ENCODE peak calls at places on chromosomes 2 and 18, in five cellular contexts. N, V, P, J and L are unnamed samples. For H3K4me1, the result is how much of the 10 kb centered on the place peaks cover.

GRCh38 chr2:55282110-55282917 is 13.3 kb upstream of the MTIF2 start:
- DNase-seq in P (peak), N (peak), V (peak), J (peak), L (peak)

GRCh38 chr2:177265834-177266817 is 1.6 kb upstream of the NFE2L2 start:
- DNase-seq in P (no peak), N (peak), J (no peak), V (no peak), L (no peak)

GRCh38 chr2:197433770-197434438 is 924 bp downstream of the SF3B1 start:
- DNase-seq in J (no peak), P (no peak), V (no peak), N (no peak), L (no peak)

GRCh38 chr2:31137211-31138036 is 816 bp downstream of the GALNT14 start:
- DNase-seq in P (no peak), J (no peak), N (no peak), V (peak), L (peak)

GRCh38 chr2:214519258-214519818 is 108.5 kb downstream of the VWC2L start:
- DNase-seq in V (no peak), P (peak), J (no peak), N (no peak), L (no peak)

GRCh38 chr2:14778015-14778414 is 145.5 kb downstream of the LRATD1 start:
- DNase-seq in P (no peak), J (no peak), V (no peak), N (no peak), L (no peak)

GRCh38 chr2:232541195-232541960 is 1.9 kb downstream of the CHRNG start:
- DNase-seq in V (peak), P (no peak), J (peak), N (no peak), L (no peak)

GRCh38 chr2:102442967-102443828 is 20.2 kb downstream of the IL18RAP start:
- DNase-seq in V (no peak), J (no peak), N (peak), P (no peak), L (no peak)

GRCh38 chr2:86045541-86045940 is 60.1 kb downstream of the POLR1A start:
- DNase-seq in J (no peak), V (no peak), P (no peak), N (no peak), L (no peak)

GRCh38 chr2:234096164-234096563 is 45.7 kb downstream of the SPP2 start:
- DNase-seq in J (no peak), N (no peak), P (no peak), V (no peak), L (no peak)

GRCh38 chr2:234095301-234095700 is 44.8 kb downstream of the SPP2 start:
- DNase-seq in N (no peak), J (no peak), V (no peak), P (no peak), L (no peak)

GRCh38 chr2:234091432-234091879 is 41.0 kb downstream of the SPP2 start:
- DNase-seq in J (no peak), V (no peak), N (no peak), P (no peak), L (no peak)

GRCh38 chr2:234091883-234092282 is 41.4 kb downstream of the SPP2 start:
- DNase-seq in N (no peak), V (no peak), P (no peak), J (no peak), L (no peak)
- H2AFZ ChIP-seq in N (no peak), V (peak), P (no peak), J (no peak), L (peak)

DNA sequence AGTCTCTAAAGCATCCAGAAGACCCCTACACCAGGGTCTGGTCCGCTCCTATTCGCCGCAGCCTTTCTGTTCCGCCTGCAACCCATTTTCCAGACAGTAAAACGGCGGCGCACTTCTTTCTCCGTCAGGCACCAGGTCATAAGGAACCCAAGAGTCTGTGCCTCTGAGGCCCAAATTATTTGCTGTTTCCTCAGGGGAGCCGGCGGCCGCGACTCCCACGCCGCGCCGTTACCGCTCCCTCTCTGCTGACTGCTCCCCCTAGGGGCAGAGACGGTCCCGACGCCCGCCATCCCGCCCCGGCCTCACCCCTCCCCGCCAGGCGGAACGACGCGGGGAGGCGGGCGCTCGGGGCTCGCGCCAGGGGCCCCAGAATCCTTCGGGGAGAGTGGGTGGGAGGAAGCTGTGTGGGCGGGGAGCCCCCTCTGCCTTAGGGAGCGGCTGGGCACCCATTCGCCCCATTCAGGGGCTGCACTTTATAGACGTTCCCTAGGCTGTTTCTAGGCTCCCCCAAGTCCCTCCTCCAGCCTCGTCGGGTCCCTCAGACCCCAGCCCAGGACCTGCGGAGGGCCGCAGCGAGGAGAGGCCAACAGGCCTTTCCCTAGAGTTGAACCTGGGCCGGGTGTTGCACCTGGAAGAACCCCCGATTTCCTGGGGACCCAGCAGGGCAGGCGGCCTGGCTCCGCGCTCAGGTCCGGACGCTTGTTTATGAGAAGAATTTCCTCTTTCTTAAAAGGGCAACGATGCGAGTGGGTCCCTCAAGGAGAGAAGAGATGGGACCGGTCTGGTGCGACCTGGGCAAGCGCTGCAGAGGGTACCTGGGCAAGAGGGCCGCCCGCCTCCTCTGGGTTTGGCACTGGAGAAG is 3.6 kb upstream of the CTDSP1 start:
- DNase-seq in J (peak), P (peak), N (peak), V (peak), L (peak)
- TF ChIP-seq EP300 in J (peak), P (peak), N (peak), V (no peak), L (peak)

DNA sequence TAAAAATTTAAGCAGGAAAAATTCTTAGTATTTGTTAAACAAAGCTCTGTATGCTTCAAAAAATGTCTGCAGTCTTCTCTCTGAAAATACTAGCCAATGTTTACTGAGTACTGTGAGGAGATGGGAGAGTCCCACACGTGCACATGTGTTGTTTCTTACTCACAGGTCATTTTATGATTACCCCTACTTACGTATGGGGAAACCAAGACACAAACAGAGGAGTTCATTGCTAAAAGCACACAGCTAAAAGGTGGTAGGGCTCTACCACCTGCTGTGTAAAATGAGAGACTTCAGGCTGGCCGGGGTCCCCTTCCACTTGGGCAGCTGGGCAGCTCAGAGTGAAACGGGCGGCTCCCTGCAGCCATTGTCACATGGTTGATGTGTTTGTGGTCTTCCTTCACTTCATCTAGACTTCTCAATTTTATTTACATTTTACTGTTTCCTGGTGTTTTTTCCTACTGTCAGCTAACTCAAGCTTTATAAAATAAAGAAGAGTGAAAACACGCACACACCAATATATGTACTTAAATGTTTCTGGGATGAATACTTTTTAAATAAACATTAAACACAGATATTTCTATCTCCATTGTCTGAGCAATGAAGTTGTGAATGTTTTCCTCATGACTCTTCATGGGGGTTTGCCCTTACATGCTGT is 71.2 kb downstream of the MBP start:
- DNase-seq in N (no peak), V (no peak), J (no peak), P (no peak), L (no peak)
- H3K4me1 ChIP-seq in N (under half), V (under half), J (under half), P (half or more), L (under half)

GRCh38 chr18:67590571-67591141 is 74.1 kb upstream of the DSEL start:
- DNase-seq in J (no peak), V (no peak), N (no peak), P (no peak), L (no peak)
- H2AFZ ChIP-seq in J (no peak), V (no peak), N (no peak), P (no peak), L (no peak)

GRCh38 chr2:237128026-237128703 is 42.5 kb downstream of the COPS8 start:
- DNase-seq in P (no peak), V (peak), J (no peak), N (peak), L (no peak)
- TF ChIP-seq EP300 in P (no peak), V (peak), J (no peak), N (no peak), L (no peak)

DNA sequence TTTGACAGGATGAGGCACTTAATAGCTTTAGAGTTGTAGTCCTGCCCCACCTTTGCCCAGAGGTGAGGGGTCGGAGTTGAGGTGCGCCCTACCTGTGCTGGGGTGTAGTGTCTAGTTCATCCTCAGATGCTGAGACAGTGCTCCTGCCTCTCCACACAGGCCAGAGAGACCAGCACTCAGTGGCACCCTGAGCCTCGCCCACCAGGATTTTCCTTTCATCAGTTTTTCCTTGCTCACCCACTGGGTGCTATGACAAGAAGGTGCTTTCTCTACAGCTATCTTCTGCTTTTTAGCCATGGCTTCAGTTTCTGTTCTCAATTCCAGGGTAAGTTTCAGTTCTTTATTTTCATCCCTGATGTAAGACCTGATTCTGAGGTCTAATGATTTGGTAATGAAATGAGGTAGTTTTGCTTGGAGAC is 16.8 kb upstream of the TMEM131 start:
- DNase-seq in J (no peak), N (no peak), V (no peak), P (peak), L (no peak)
- H3K4me1 ChIP-seq in J (under half), N (under half), V (under half), P (half or more), L (under half)

GRCh38 chr2:10811552-10811951 is 1.0 kb downstream of the PDIA6 start:
- DNase-seq in V (no peak), N (no peak), P (no peak), J (no peak), L (no peak)
- H2AFZ ChIP-seq in V (no peak), N (no peak), P (no peak), J (peak), L (no peak)

DNA sequence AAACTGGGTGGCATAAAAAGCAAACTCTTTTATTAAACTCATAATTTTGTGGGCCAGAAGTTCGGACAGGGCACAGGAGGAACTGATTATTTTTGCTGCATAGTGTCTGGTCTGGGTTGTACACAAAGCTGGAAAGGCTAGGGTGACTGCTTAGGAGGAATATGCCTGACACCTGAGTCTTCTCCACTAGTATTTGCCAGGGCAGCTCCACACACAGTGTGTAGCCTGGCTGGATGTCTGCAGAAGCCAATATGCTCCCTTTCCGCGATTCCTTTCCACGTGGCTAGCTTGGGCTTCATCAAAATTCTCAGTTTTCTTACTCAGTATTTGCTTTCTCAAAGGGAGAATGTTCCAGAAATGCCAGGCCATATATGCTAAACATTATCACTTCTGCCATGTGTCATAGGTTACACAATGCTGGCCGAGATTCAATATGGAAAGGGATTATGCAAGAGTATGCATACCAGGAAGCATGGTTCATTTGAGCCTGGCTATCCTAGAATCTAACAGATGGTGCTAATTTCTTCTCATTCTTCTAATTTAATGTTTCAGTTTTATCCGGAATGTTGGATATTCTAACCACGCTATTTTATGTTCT is 142.7 kb upstream of the DOK6 start:
- DNase-seq in P (no peak), V (no peak), J (no peak), N (peak), L (no peak)
- TF ChIP-seq EP300 in P (no peak), V (no peak), J (no peak), N (no peak), L (no peak)

GRCh38 chr2:47026738-47027531 is 111.3 kb upstream of the MCFD2 start:
- DNase-seq in P (no peak), N (no peak), J (no peak), V (no peak), L (no peak)

GRCh38 chr2:47029737-47030524 is 114.3 kb upstream of the MCFD2 start:
- DNase-seq in V (no peak), P (no peak), N (peak), J (no peak), L (no peak)

GRCh38 chr2:47025969-47026610 is 110.5 kb upstream of the MCFD2 start:
- DNase-seq in J (no peak), V (no peak), N (no peak), P (no peak), L (no peak)

GRCh38 chr2:47028846-47029560 is 113.4 kb upstream of the MCFD2 start:
- DNase-seq in N (no peak), P (no peak), V (no peak), J (no peak), L (no peak)

GRCh38 chr2:47028171-47028570 is 112.6 kb upstream of the MCFD2 start:
- DNase-seq in N (no peak), J (no peak), P (no peak), V (no peak), L (no peak)
- H3K4me1 ChIP-seq in N (half or more), J (under half), P (under half), V (under half), L (under half)

GRCh38 chr18:21295101-21295500 is 53.1 kb downstream of the GREB1L start:
- DNase-seq in V (no peak), J (no peak), N (no peak), P (no peak), L (no peak)
- H2AFZ ChIP-seq in V (no peak), J (no peak), N (no peak), P (no peak), L (no peak)